ENCODE peak calls at places on chromosomes 16 and 17, in ten cellular contexts. One of them, this sample, is unnamed.

GRCh38 chr16:3863587-3863986 is 16.9 kb downstream of the CREBBP start:
- DNase-seq in tibial nerve: no peak
- DNase-seq in A549: no peak
- DNase-seq in ovary: no peak
- DNase-seq in sigmoid colon: no peak
- DNase-seq in stomach: no peak
- DNase-seq in HepG2: no peak
- DNase-seq in upper lobe of left lung: no peak
- DNase-seq in K562: no peak
- DNase-seq in SK-N-SH: no peak
- DNase-seq in this sample: no peak

GRCh38 chr16:72264776-72265175 is 92.8 kb upstream of the PMFBP1 start:
- DNase-seq in tibial nerve: no peak
- DNase-seq in A549: no peak
- DNase-seq in ovary: no peak
- DNase-seq in sigmoid colon: no peak
- DNase-seq in stomach: no peak
- DNase-seq in HepG2: no peak
- DNase-seq in upper lobe of left lung: no peak
- DNase-seq in K562: no peak
- DNase-seq in SK-N-SH: no peak
- DNase-seq in this sample: no peak

GRCh38 chr16:66548868-66549267 is 1.1 kb downstream of the TK2 start:
- DNase-seq in tibial nerve: no peak
- DNase-seq in A549: no peak
- DNase-seq in ovary: no peak
- DNase-seq in sigmoid colon: no peak
- DNase-seq in stomach: no peak
- DNase-seq in HepG2: no peak
- DNase-seq in upper lobe of left lung: no peak
- DNase-seq in K562: no peak
- DNase-seq in SK-N-SH: no peak
- DNase-seq in this sample: no peak

GRCh38 chr17:46179375-46179999 is 13.7 kb downstream of the KANSL1 start:
- DNase-seq in tibial nerve: no peak
- DNase-seq in A549: no peak
- DNase-seq in ovary: no peak
- DNase-seq in sigmoid colon: no peak
- DNase-seq in stomach: no peak
- DNase-seq in HepG2: no peak
- DNase-seq in upper lobe of left lung: no peak
- DNase-seq in K562: no peak
- DNase-seq in SK-N-SH: no peak
- DNase-seq in this sample: no peak

GRCh38 chr17:64420143-64420670 is 28.7 kb upstream of the MILR1 start:
- DNase-seq in tibial nerve: no peak
- DNase-seq in A549: peak
- DNase-seq in ovary: no peak
- DNase-seq in sigmoid colon: no peak
- DNase-seq in stomach: no peak
- DNase-seq in HepG2: peak
- DNase-seq in upper lobe of left lung: peak
- DNase-seq in K562: peak
- DNase-seq in SK-N-SH: peak
- DNase-seq in this sample: no peak

GRCh38 chr16:19460397-19460796 is 42.7 kb downstream of the TMC5 start:
- DNase-seq in tibial nerve: no peak
- DNase-seq in A549: no peak
- DNase-seq in ovary: no peak
- DNase-seq in sigmoid colon: no peak
- DNase-seq in stomach: no peak
- DNase-seq in HepG2: no peak
- DNase-seq in upper lobe of left lung: no peak
- DNase-seq in K562: no peak
- DNase-seq in SK-N-SH: no peak
- DNase-seq in this sample: no peak

GRCh38 chr16:49503242-49504022 is 129.8 kb downstream of the C16orf78 start:
- DNase-seq in tibial nerve: peak
- DNase-seq in A549: no peak
- DNase-seq in ovary: no peak
- DNase-seq in sigmoid colon: peak
- DNase-seq in stomach: no peak
- DNase-seq in HepG2: no peak
- DNase-seq in upper lobe of left lung: peak
- DNase-seq in K562: no peak
- DNase-seq in SK-N-SH: no peak
- DNase-seq in this sample: peak

GRCh38 chr16:4733211-4733742 is 794 bp downstream of the ANKS3 start:
- DNase-seq in tibial nerve: no peak
- DNase-seq in A549: no peak
- DNase-seq in ovary: no peak
- DNase-seq in sigmoid colon: no peak
- DNase-seq in stomach: no peak
- DNase-seq in HepG2: no peak
- DNase-seq in upper lobe of left lung: no peak
- DNase-seq in K562: no peak
- DNase-seq in SK-N-SH: no peak
- DNase-seq in this sample: no peak

GRCh38 chr17:77163521-77164280 is 22.9 kb downstream of the SEC14L1 start:
- DNase-seq in tibial nerve: no peak
- DNase-seq in A549: no peak
- DNase-seq in ovary: no peak
- DNase-seq in sigmoid colon: no peak
- DNase-seq in stomach: no peak
- DNase-seq in HepG2: no peak
- DNase-seq in upper lobe of left lung: no peak
- DNase-seq in K562: no peak
- DNase-seq in SK-N-SH: no peak
- DNase-seq in this sample: no peak
- TF ChIP-seq EP300 in tibial nerve: peak
- TF ChIP-seq EP300 in A549: no peak
- TF ChIP-seq EP300 in ovary: no peak
- TF ChIP-seq EP300 in sigmoid colon: no peak
- TF ChIP-seq EP300 in stomach: no peak
- TF ChIP-seq EP300 in HepG2: no peak
- TF ChIP-seq EP300 in upper lobe of left lung: no peak
- TF ChIP-seq EP300 in K562: no peak
- TF ChIP-seq EP300 in SK-N-SH: no peak
- TF ChIP-seq EP300 in this sample: no peak

DNA sequence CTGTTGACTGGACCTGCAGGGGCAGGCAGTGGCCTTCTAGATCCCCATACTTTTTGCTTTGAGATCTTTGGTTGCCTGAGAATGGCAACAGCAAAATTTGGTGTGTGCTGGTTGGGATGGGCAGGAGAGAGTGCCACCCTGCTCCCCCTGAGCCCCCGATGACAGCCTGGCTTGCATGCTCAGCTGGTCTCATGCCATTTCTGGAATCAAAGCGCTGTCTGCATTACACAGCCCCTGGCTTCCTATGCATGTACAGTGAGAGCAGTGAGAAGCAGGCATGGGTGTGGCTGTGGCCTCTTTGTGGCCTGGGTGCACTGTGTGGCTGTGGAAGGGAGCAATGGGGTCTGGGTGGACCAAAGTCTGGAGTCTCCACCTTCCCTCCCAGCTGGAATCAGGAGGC is 47.7 kb downstream of the NKD1 start:
- DNase-seq in tibial nerve: no peak
- DNase-seq in A549: no peak
- DNase-seq in ovary: no peak
- DNase-seq in sigmoid colon: no peak
- DNase-seq in stomach: no peak
- DNase-seq in HepG2: no peak
- DNase-seq in upper lobe of left lung: no peak
- DNase-seq in K562: no peak
- DNase-seq in SK-N-SH: no peak
- DNase-seq in this sample: no peak
- TF ChIP-seq EP300 in tibial nerve: no peak
- TF ChIP-seq EP300 in A549: no peak
- TF ChIP-seq EP300 in ovary: no peak
- TF ChIP-seq EP300 in sigmoid colon: no peak
- TF ChIP-seq EP300 in stomach: no peak
- TF ChIP-seq EP300 in HepG2: no peak
- TF ChIP-seq EP300 in upper lobe of left lung: no peak
- TF ChIP-seq EP300 in K562: no peak
- TF ChIP-seq EP300 in SK-N-SH: no peak
- TF ChIP-seq EP300 in this sample: no peak

GRCh38 chr17:77824102-77824779 is 134.3 kb upstream of the TNRC6C start:
- DNase-seq in tibial nerve: no peak
- DNase-seq in A549: no peak
- DNase-seq in ovary: no peak
- DNase-seq in sigmoid colon: peak
- DNase-seq in stomach: no peak
- DNase-seq in HepG2: no peak
- DNase-seq in upper lobe of left lung: no peak
- DNase-seq in K562: no peak
- DNase-seq in SK-N-SH: peak
- DNase-seq in this sample: no peak
- TF ChIP-seq EP300 in tibial nerve: no peak
- TF ChIP-seq EP300 in A549: no peak
- TF ChIP-seq EP300 in ovary: no peak
- TF ChIP-seq EP300 in sigmoid colon: no peak
- TF ChIP-seq EP300 in stomach: no peak
- TF ChIP-seq EP300 in HepG2: no peak
- TF ChIP-seq EP300 in upper lobe of left lung: no peak
- TF ChIP-seq EP300 in K562: no peak
- TF ChIP-seq EP300 in SK-N-SH: no peak
- TF ChIP-seq EP300 in this sample: no peak

GRCh38 chr16:85187002-85187401 is 74.7 kb upstream of the CIBAR2 start:
- DNase-seq in tibial nerve: no peak
- DNase-seq in A549: no peak
- DNase-seq in ovary: no peak
- DNase-seq in sigmoid colon: peak
- DNase-seq in stomach: no peak
- DNase-seq in HepG2: no peak
- DNase-seq in upper lobe of left lung: no peak
- DNase-seq in K562: no peak
- DNase-seq in SK-N-SH: no peak
- DNase-seq in this sample: no peak
- TF ChIP-seq EP300 in tibial nerve: no peak
- TF ChIP-seq EP300 in A549: no peak
- TF ChIP-seq EP300 in ovary: no peak
- TF ChIP-seq EP300 in sigmoid colon: no peak
- TF ChIP-seq EP300 in stomach: no peak
- TF ChIP-seq EP300 in HepG2: no peak
- TF ChIP-seq EP300 in upper lobe of left lung: no peak
- TF ChIP-seq EP300 in K562: no peak
- TF ChIP-seq EP300 in SK-N-SH: no peak
- TF ChIP-seq EP300 in this sample: no peak

This sample was measured in transverse colon.